ENCODE peak calls at places on chromosomes 13 and 19, in nine cellular contexts. U is IMR-90, N is uterus, G is right lobe of liver, W is heart left ventricle, S is adrenal gland, O is A549, H is body of pancreas, I is spleen. B is an unnamed sample.

GRCh38 chr13:102710261-102710679 is 15.4 kb upstream of the METTL21C start:
- DNase-seq in U (peak; percentile 13), N (peak; percentile 19), G (no peak), W (no peak), S (no peak), O (no peak), H (no peak), I (no peak), B (no peak)

GRCh38 chr19:42154471-42155323 is 22.5 kb upstream of the POU2F2 start:
- DNase-seq in U (no peak), N (no peak), G (no peak), W (peak; percentile 39), S (no peak), O (no peak), H (no peak), I (peak; percentile 78), B (no peak)

GRCh38 chr13:61685683-61686013 is 270.0 kb upstream of the PCDH20 start:
- DNase-seq in U (no peak), N (no peak), G (no peak), W (no peak), S (no peak), O (no peak), H (no peak), I (no peak), B (no peak)

GRCh38 chr19:39070888-39071287 is 13.3 kb upstream of the ACP7 start:
- DNase-seq in U (peak; percentile 32), N (no peak), G (no peak), W (no peak), S (no peak), O (no peak), H (no peak), I (no peak), B (no peak)

GRCh38 chr13:91596832-91597231 is 198.4 kb downstream of the GPC5 start:
- DNase-seq in U (no peak), N (no peak), G (no peak), W (no peak), S (no peak), O (no peak), H (no peak), I (no peak), B (no peak)

GRCh38 chr13:97224544-97225324 is 2.6 kb downstream of the MBNL2 start:
- DNase-seq in U (peak; percentile 41), N (no peak), G (no peak), W (no peak), S (peak; percentile 50), O (no peak), H (peak; percentile 91), I (no peak), B (no peak)

GRCh38 chr13:70894258-70894657 is 786.0 kb upstream of the KLHL1 start:
- DNase-seq in U (no peak), N (no peak), G (no peak), W (no peak), S (no peak), O (no peak), H (no peak), I (no peak), B (no peak)

GRCh38 chr13:23921451-23921888 is 24.2 kb upstream of the C1QTNF9B start:
- DNase-seq in U (peak; percentile 66), N (no peak), G (no peak), W (no peak), S (no peak), O (no peak), H (no peak), I (no peak), B (no peak)

GRCh38 chr19:35959040-35959967 is 23.1 kb downstream of the LRFN3 start:
- DNase-seq in U (no peak), N (no peak), G (peak; percentile 59), W (peak; percentile 77), S (no peak), O (no peak), H (no peak), I (peak; percentile 95), B (peak; percentile 34)

GRCh38 chr13:31096624-31097302 is 64.9 kb downstream of the HSPH1 start:
- DNase-seq in U (no peak), N (no peak), G (no peak), W (no peak), S (no peak), O (no peak), H (no peak), I (no peak), B (no peak)

GRCh38 chr13:97266734-97267417 is 44.7 kb downstream of the MBNL2 start:
- DNase-seq in U (no peak), N (no peak), G (no peak), W (no peak), S (no peak), O (no peak), H (no peak), I (no peak), B (no peak)

GRCh38 chr13:33080962-33081655 is 64.9 kb downstream of the KL start:
- DNase-seq in U (no peak), N (no peak), G (no peak), W (no peak), S (no peak), O (no peak), H (no peak), I (no peak), B (no peak)

GRCh38 chr19:5903054-5903501 is 512 bp downstream of the NDUFA11 start:
- DNase-seq in U (peak; percentile 49), N (no peak), G (no peak), W (no peak), S (peak; percentile 54), O (no peak), H (no peak), I (no peak), B (no peak)

GRCh38 chr13:51370811-51371210 is 31.3 kb downstream of the SERPINE3 start:
- DNase-seq in U (no peak), N (no peak), G (no peak), W (no peak), S (no peak), O (no peak), H (no peak), I (no peak), B (no peak)

GRCh38 chr19:46716672-46717033 is 261 bp downstream of the PRKD2 start:
- DNase-seq in U (no peak), N (no peak), G (no peak), W (no peak), S (no peak), O (peak; percentile 47), H (no peak), I (no peak), B (no peak)

GRCh38 chr13:70585109-70585508 is 476.9 kb upstream of the KLHL1 start:
- DNase-seq in U (no peak), N (no peak), G (no peak), W (no peak), S (no peak), O (no peak), H (no peak), I (no peak), B (no peak)

GRCh38 chr13:99276706-99277105 is 18.5 kb upstream of the GPR18 start:
- DNase-seq in U (no peak), N (no peak), G (no peak), W (no peak), S (no peak), O (no peak), H (no peak), I (no peak), B (no peak)

GRCh38 chr13:19862511-19863313 is 737 bp downstream of the ZMYM5 start:
- DNase-seq in U (peak; percentile 7), N (peak; percentile 31), G (no peak), W (no peak), S (peak; percentile 36), O (no peak), H (peak; percentile 40), I (peak; percentile 91), B (peak; percentile 44)
- TF ChIP-seq POLR2A in U (no peak), N (no peak), G (no peak), W (no peak), S (no peak), O (no peak), H (no peak), I (no peak), B (no peak)

DNA sequence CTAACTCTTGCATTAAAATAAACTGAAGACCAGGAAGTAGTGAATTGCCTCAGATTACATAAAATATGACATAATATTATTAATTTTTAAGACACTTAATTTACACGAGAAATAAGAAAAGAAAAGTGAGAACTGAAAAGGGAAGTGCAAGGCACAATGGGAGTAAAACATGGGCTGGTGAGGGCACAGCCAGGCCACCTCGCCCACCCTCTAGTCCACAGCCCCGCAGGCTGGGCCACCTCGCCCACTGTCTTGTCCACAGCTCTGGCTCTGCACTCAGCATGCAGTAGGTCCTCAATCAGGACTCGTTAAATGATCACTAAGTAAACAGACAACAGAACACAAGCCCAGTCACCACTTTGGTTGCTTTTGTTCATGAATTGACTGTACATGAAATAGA is 67.8 kb upstream of the ARHGEF7 start:
- DNase-seq in U (no peak), N (no peak), G (no peak), W (no peak), S (no peak), O (no peak), H (no peak), I (no peak), B (no peak)
- TF ChIP-seq CTCF in U (no peak), N (no peak), G (no peak), W (no peak), S (no peak), O (no peak), H (no peak), I (no peak), B (no peak)

GRCh38 chr13:113195360-113195759 is 13.1 kb downstream of the PCID2 start:
- DNase-seq in U (no peak), N (no peak), G (no peak), W (no peak), S (no peak), O (no peak), H (no peak), I (no peak), B (no peak)

GRCh38 chr13:113187905-113188595 is 20.4 kb downstream of the PCID2 start:
- DNase-seq in U (peak; percentile 33), N (no peak), G (no peak), W (no peak), S (no peak), O (no peak), H (no peak), I (no peak), B (no peak)

GRCh38 chr13:113196970-113197737 is 11.3 kb downstream of the PCID2 start:
- DNase-seq in U (no peak), N (no peak), G (no peak), W (no peak), S (no peak), O (no peak), H (no peak), I (no peak), B (no peak)

GRCh38 chr13:113192902-113193301 is 15.6 kb downstream of the PCID2 start:
- DNase-seq in U (peak; percentile 88), N (no peak), G (no peak), W (no peak), S (no peak), O (no peak), H (no peak), I (no peak), B (no peak)

GRCh38 chr13:113192279-113192678 is 16.2 kb downstream of the PCID2 start:
- DNase-seq in U (peak; percentile 29), N (no peak), G (no peak), W (no peak), S (no peak), O (no peak), H (no peak), I (no peak), B (no peak)
- TF ChIP-seq POLR2A in U (no peak), N (no peak), G (no peak), W (no peak), S (no peak), O (no peak), H (no peak), I (no peak), B (no peak)

GRCh38 chr13:77563110-77563509 is 27.6 kb downstream of the SCEL start:
- DNase-seq in U (peak; percentile 17), N (no peak), G (no peak), W (no peak), S (no peak), O (no peak), H (no peak), I (no peak), B (no peak)

GRCh38 chr13:77565635-77566034 is 30.1 kb downstream of the SCEL start:
- DNase-seq in U (peak; percentile 9), N (no peak), G (no peak), W (no peak), S (no peak), O (peak; percentile 4), H (no peak), I (no peak), B (no peak)
- TF ChIP-seq CTCF in U (peak; percentile 36), N (peak; percentile 15), G (peak; percentile 54), W (peak; percentile 27), S (peak; percentile 59), O (peak; percentile 60), H (peak; percentile 42), I (peak; percentile 43), B (peak; percentile 57)